ENCODE peak calls at places on chromosomes 5 and 9, in eight cellular contexts. One of them, this sample, is unnamed.

GRCh38 chr9:16832101-16832500 is 38.4 kb downstream of the BNC2 start:
- DNase-seq in transverse colon: no peak
- DNase-seq in BE2C: no peak
- DNase-seq in activated CD8-positive, alpha-beta memory T cell treated with anti-CD3 and anti-CD28 coated beads for 48 hours: no peak
- DNase-seq in activated effector memory CD4-positive, alpha-beta T cell treated with anti-CD3 and anti-CD28 coated beads, Interleukin-2, amount 50 U/mL, for 16 hours: no peak
- DNase-seq in nephron progenitor cell: no peak
- DNase-seq in T-helper 17 cell: no peak
- DNase-seq in AG20443: no peak
- DNase-seq in this sample: no peak

GRCh38 chr5:161314033-161314432 is 232.5 kb downstream of the GABRB2 start:
- DNase-seq in activated effector memory CD4-positive, alpha-beta T cell treated with anti-CD3 and anti-CD28 coated beads, Interleukin-2, amount 50 U/mL, for 16 hours: no peak
- DNase-seq in BE2C: no peak
- DNase-seq in T-helper 17 cell: no peak
- DNase-seq in activated CD8-positive, alpha-beta memory T cell treated with anti-CD3 and anti-CD28 coated beads for 48 hours: no peak
- DNase-seq in AG20443: no peak
- DNase-seq in transverse colon: no peak
- DNase-seq in nephron progenitor cell: no peak
- DNase-seq in this sample: no peak

GRCh38 chr9:124348831-124349230 is 66.4 kb downstream of the PSMB7 start:
- DNase-seq in nephron progenitor cell: no peak
- DNase-seq in AG20443: no peak
- DNase-seq in transverse colon: no peak
- DNase-seq in activated CD8-positive, alpha-beta memory T cell treated with anti-CD3 and anti-CD28 coated beads for 48 hours: no peak
- DNase-seq in T-helper 17 cell: no peak
- DNase-seq in activated effector memory CD4-positive, alpha-beta T cell treated with anti-CD3 and anti-CD28 coated beads, Interleukin-2, amount 50 U/mL, for 16 hours: peak
- DNase-seq in BE2C: peak
- DNase-seq in this sample: peak

GRCh38 chr5:157463621-157464407 is 3.8 kb downstream of the NIPAL4 start:
- DNase-seq in AG20443: no peak
- DNase-seq in activated effector memory CD4-positive, alpha-beta T cell treated with anti-CD3 and anti-CD28 coated beads, Interleukin-2, amount 50 U/mL, for 16 hours: peak
- DNase-seq in nephron progenitor cell: no peak
- DNase-seq in T-helper 17 cell: no peak
- DNase-seq in activated CD8-positive, alpha-beta memory T cell treated with anti-CD3 and anti-CD28 coated beads for 48 hours: no peak
- DNase-seq in BE2C: no peak
- DNase-seq in transverse colon: no peak
- DNase-seq in this sample: no peak

GRCh38 chr5:128455861-128456361 is 82.1 kb downstream of the FBN2 start:
- DNase-seq in BE2C: no peak
- DNase-seq in transverse colon: no peak
- DNase-seq in T-helper 17 cell: no peak
- DNase-seq in activated CD8-positive, alpha-beta memory T cell treated with anti-CD3 and anti-CD28 coated beads for 48 hours: no peak
- DNase-seq in AG20443: no peak
- DNase-seq in activated effector memory CD4-positive, alpha-beta T cell treated with anti-CD3 and anti-CD28 coated beads, Interleukin-2, amount 50 U/mL, for 16 hours: no peak
- DNase-seq in nephron progenitor cell: no peak
- DNase-seq in this sample: no peak

GRCh38 chr5:149215478-149216042 is 56.1 kb upstream of the AFAP1L1 start:
- DNase-seq in transverse colon: no peak
- DNase-seq in activated CD8-positive, alpha-beta memory T cell treated with anti-CD3 and anti-CD28 coated beads for 48 hours: no peak
- DNase-seq in BE2C: no peak
- DNase-seq in AG20443: peak
- DNase-seq in T-helper 17 cell: no peak
- DNase-seq in nephron progenitor cell: no peak
- DNase-seq in activated effector memory CD4-positive, alpha-beta T cell treated with anti-CD3 and anti-CD28 coated beads, Interleukin-2, amount 50 U/mL, for 16 hours: no peak
- DNase-seq in this sample: no peak

GRCh38 chr9:3968891-3969290 is 331.0 kb downstream of the GLIS3 start:
- DNase-seq in activated CD8-positive, alpha-beta memory T cell treated with anti-CD3 and anti-CD28 coated beads for 48 hours: no peak
- DNase-seq in nephron progenitor cell: no peak
- DNase-seq in AG20443: peak
- DNase-seq in BE2C: no peak
- DNase-seq in transverse colon: no peak
- DNase-seq in T-helper 17 cell: no peak
- DNase-seq in activated effector memory CD4-positive, alpha-beta T cell treated with anti-CD3 and anti-CD28 coated beads, Interleukin-2, amount 50 U/mL, for 16 hours: no peak
- DNase-seq in this sample: no peak

GRCh38 chr9:128638580-128638979 is 18.1 kb downstream of the DYNC2I2 start:
- DNase-seq in T-helper 17 cell: no peak
- DNase-seq in transverse colon: no peak
- DNase-seq in activated CD8-positive, alpha-beta memory T cell treated with anti-CD3 and anti-CD28 coated beads for 48 hours: no peak
- DNase-seq in AG20443: no peak
- DNase-seq in activated effector memory CD4-positive, alpha-beta T cell treated with anti-CD3 and anti-CD28 coated beads, Interleukin-2, amount 50 U/mL, for 16 hours: no peak
- DNase-seq in nephron progenitor cell: no peak
- DNase-seq in BE2C: no peak
- DNase-seq in this sample: no peak

GRCh38 chr5:92042237-92042636 is 659.1 kb upstream of the ARRDC3 start:
- DNase-seq in transverse colon: no peak
- DNase-seq in T-helper 17 cell: no peak
- DNase-seq in nephron progenitor cell: no peak
- DNase-seq in activated CD8-positive, alpha-beta memory T cell treated with anti-CD3 and anti-CD28 coated beads for 48 hours: no peak
- DNase-seq in activated effector memory CD4-positive, alpha-beta T cell treated with anti-CD3 and anti-CD28 coated beads, Interleukin-2, amount 50 U/mL, for 16 hours: no peak
- DNase-seq in BE2C: no peak
- DNase-seq in AG20443: no peak
- DNase-seq in this sample: no peak

GRCh38 chr5:74673011-74673790 is 11.8 kb upstream of the HEXB start:
- DNase-seq in activated CD8-positive, alpha-beta memory T cell treated with anti-CD3 and anti-CD28 coated beads for 48 hours: no peak
- DNase-seq in transverse colon: no peak
- DNase-seq in AG20443: peak
- DNase-seq in T-helper 17 cell: no peak
- DNase-seq in nephron progenitor cell: no peak
- DNase-seq in activated effector memory CD4-positive, alpha-beta T cell treated with anti-CD3 and anti-CD28 coated beads, Interleukin-2, amount 50 U/mL, for 16 hours: no peak
- DNase-seq in BE2C: no peak
- DNase-seq in this sample: no peak

GRCh38 chr9:76456202-76456926 is 2.6 kb upstream of the GCNT1 start:
- DNase-seq in T-helper 17 cell: peak
- DNase-seq in activated CD8-positive, alpha-beta memory T cell treated with anti-CD3 and anti-CD28 coated beads for 48 hours: no peak
- DNase-seq in BE2C: no peak
- DNase-seq in nephron progenitor cell: peak
- DNase-seq in transverse colon: peak
- DNase-seq in AG20443: no peak
- DNase-seq in activated effector memory CD4-positive, alpha-beta T cell treated with anti-CD3 and anti-CD28 coated beads, Interleukin-2, amount 50 U/mL, for 16 hours: peak
- DNase-seq in this sample: no peak

GRCh38 chr5:158174918-158175663 is 316.1 kb upstream of the CLINT1 start:
- DNase-seq in T-helper 17 cell: peak
- DNase-seq in nephron progenitor cell: peak
- DNase-seq in activated CD8-positive, alpha-beta memory T cell treated with anti-CD3 and anti-CD28 coated beads for 48 hours: peak
- DNase-seq in transverse colon: peak
- DNase-seq in BE2C: peak
- DNase-seq in AG20443: peak
- DNase-seq in activated effector memory CD4-positive, alpha-beta T cell treated with anti-CD3 and anti-CD28 coated beads, Interleukin-2, amount 50 U/mL, for 16 hours: peak
- DNase-seq in this sample: no peak

GRCh38 chr9:127194881-127195713 is 69.5 kb upstream of the GARNL3 start:
- DNase-seq in activated CD8-positive, alpha-beta memory T cell treated with anti-CD3 and anti-CD28 coated beads for 48 hours: no peak
- DNase-seq in transverse colon: no peak
- DNase-seq in BE2C: no peak
- DNase-seq in AG20443: peak
- DNase-seq in T-helper 17 cell: no peak
- DNase-seq in activated effector memory CD4-positive, alpha-beta T cell treated with anti-CD3 and anti-CD28 coated beads, Interleukin-2, amount 50 U/mL, for 16 hours: no peak
- DNase-seq in nephron progenitor cell: no peak
- DNase-seq in this sample: no peak

GRCh38 chr9:133999866-134000265 is 7.7 kb upstream of the VAV2 start:
- DNase-seq in transverse colon: no peak
- DNase-seq in activated CD8-positive, alpha-beta memory T cell treated with anti-CD3 and anti-CD28 coated beads for 48 hours: no peak
- DNase-seq in T-helper 17 cell: no peak
- DNase-seq in AG20443: peak
- DNase-seq in BE2C: no peak
- DNase-seq in activated effector memory CD4-positive, alpha-beta T cell treated with anti-CD3 and anti-CD28 coated beads, Interleukin-2, amount 50 U/mL, for 16 hours: no peak
- DNase-seq in nephron progenitor cell: no peak
- DNase-seq in this sample: no peak

GRCh38 chr5:102738037-102738436 is 17.1 kb upstream of the PAM start:
- DNase-seq in nephron progenitor cell: no peak
- DNase-seq in activated CD8-positive, alpha-beta memory T cell treated with anti-CD3 and anti-CD28 coated beads for 48 hours: no peak
- DNase-seq in activated effector memory CD4-positive, alpha-beta T cell treated with anti-CD3 and anti-CD28 coated beads, Interleukin-2, amount 50 U/mL, for 16 hours: no peak
- DNase-seq in AG20443: no peak
- DNase-seq in transverse colon: no peak
- DNase-seq in BE2C: no peak
- DNase-seq in T-helper 17 cell: no peak
- DNase-seq in this sample: no peak

GRCh38 chr9:130232899-130233586 is 32.5 kb upstream of the HMCN2 start:
- DNase-seq in activated effector memory CD4-positive, alpha-beta T cell treated with anti-CD3 and anti-CD28 coated beads, Interleukin-2, amount 50 U/mL, for 16 hours: no peak
- DNase-seq in AG20443: no peak
- DNase-seq in transverse colon: no peak
- DNase-seq in BE2C: no peak
- DNase-seq in nephron progenitor cell: peak
- DNase-seq in activated CD8-positive, alpha-beta memory T cell treated with anti-CD3 and anti-CD28 coated beads for 48 hours: no peak
- DNase-seq in T-helper 17 cell: no peak
- DNase-seq in this sample: no peak

GRCh38 chr5:98975223-98975622 is 46.4 kb upstream of the CHD1 start:
- DNase-seq in T-helper 17 cell: no peak
- DNase-seq in activated CD8-positive, alpha-beta memory T cell treated with anti-CD3 and anti-CD28 coated beads for 48 hours: no peak
- DNase-seq in BE2C: no peak
- DNase-seq in transverse colon: no peak
- DNase-seq in activated effector memory CD4-positive, alpha-beta T cell treated with anti-CD3 and anti-CD28 coated beads, Interleukin-2, amount 50 U/mL, for 16 hours: no peak
- DNase-seq in AG20443: no peak
- DNase-seq in nephron progenitor cell: no peak
- DNase-seq in this sample: no peak

GRCh38 chr5:176621661-176622079 is 8.7 kb downstream of the SNCB start:
- DNase-seq in activated CD8-positive, alpha-beta memory T cell treated with anti-CD3 and anti-CD28 coated beads for 48 hours: no peak
- DNase-seq in BE2C: no peak
- DNase-seq in T-helper 17 cell: no peak
- DNase-seq in nephron progenitor cell: no peak
- DNase-seq in activated effector memory CD4-positive, alpha-beta T cell treated with anti-CD3 and anti-CD28 coated beads, Interleukin-2, amount 50 U/mL, for 16 hours: no peak
- DNase-seq in AG20443: no peak
- DNase-seq in transverse colon: no peak
- DNase-seq in this sample: no peak

GRCh38 chr9:23887781-23888180 is 61.7 kb upstream of the ELAVL2 start:
- DNase-seq in nephron progenitor cell: no peak
- DNase-seq in T-helper 17 cell: no peak
- DNase-seq in BE2C: no peak
- DNase-seq in transverse colon: no peak
- DNase-seq in activated effector memory CD4-positive, alpha-beta T cell treated with anti-CD3 and anti-CD28 coated beads, Interleukin-2, amount 50 U/mL, for 16 hours: no peak
- DNase-seq in activated CD8-positive, alpha-beta memory T cell treated with anti-CD3 and anti-CD28 coated beads for 48 hours: no peak
- DNase-seq in AG20443: no peak
- DNase-seq in this sample: no peak

GRCh38 chr5:178143901-178144300 is 9.8 kb downstream of the NHP2 start:
- DNase-seq in transverse colon: peak
- DNase-seq in BE2C: no peak
- DNase-seq in activated effector memory CD4-positive, alpha-beta T cell treated with anti-CD3 and anti-CD28 coated beads, Interleukin-2, amount 50 U/mL, for 16 hours: no peak
- DNase-seq in activated CD8-positive, alpha-beta memory T cell treated with anti-CD3 and anti-CD28 coated beads for 48 hours: no peak
- DNase-seq in nephron progenitor cell: no peak
- DNase-seq in AG20443: no peak
- DNase-seq in T-helper 17 cell: no peak
- DNase-seq in this sample: no peak

GRCh38 chr5:175789670-175790069 is 81.7 kb upstream of the CPLX2 start:
- DNase-seq in transverse colon: no peak
- DNase-seq in nephron progenitor cell: no peak
- DNase-seq in BE2C: no peak
- DNase-seq in activated effector memory CD4-positive, alpha-beta T cell treated with anti-CD3 and anti-CD28 coated beads, Interleukin-2, amount 50 U/mL, for 16 hours: no peak
- DNase-seq in activated CD8-positive, alpha-beta memory T cell treated with anti-CD3 and anti-CD28 coated beads for 48 hours: no peak
- DNase-seq in T-helper 17 cell: no peak
- DNase-seq in AG20443: no peak
- DNase-seq in this sample: no peak

GRCh38 chr9:27539479-27540441 is 10.1 kb upstream of the MOB3B start:
- DNase-seq in nephron progenitor cell: no peak
- DNase-seq in transverse colon: peak
- DNase-seq in BE2C: no peak
- DNase-seq in AG20443: peak
- DNase-seq in activated CD8-positive, alpha-beta memory T cell treated with anti-CD3 and anti-CD28 coated beads for 48 hours: no peak
- DNase-seq in activated effector memory CD4-positive, alpha-beta T cell treated with anti-CD3 and anti-CD28 coated beads, Interleukin-2, amount 50 U/mL, for 16 hours: no peak
- DNase-seq in T-helper 17 cell: no peak
- DNase-seq in this sample: no peak

GRCh38 chr9:129550199-129550839 is 70.6 kb downstream of the C9orf50 start:
- DNase-seq in transverse colon: peak
- DNase-seq in activated effector memory CD4-positive, alpha-beta T cell treated with anti-CD3 and anti-CD28 coated beads, Interleukin-2, amount 50 U/mL, for 16 hours: peak
- DNase-seq in nephron progenitor cell: peak
- DNase-seq in BE2C: peak
- DNase-seq in T-helper 17 cell: no peak
- DNase-seq in AG20443: peak
- DNase-seq in activated CD8-positive, alpha-beta memory T cell treated with anti-CD3 and anti-CD28 coated beads for 48 hours: no peak
- DNase-seq in this sample: peak